ENCODE peak calls at places on chromosomes 2 and 18, in four cellular contexts. I, H, G and L are unnamed samples.

GRCh38 chr2:122261923-122262322 is 506.5 kb downstream of the TSN start:
- DNase-seq in I (no peak), H (no peak), G (no peak), L (no peak)

GRCh38 chr2:196012314-196012713 is 56.3 kb downstream of the DNAH7 start:
- DNase-seq in I (no peak), H (no peak), G (no peak), L (no peak)

GRCh38 chr2:77796397-77796796 is 274.2 kb upstream of the LRRTM4 start:
- DNase-seq in I (no peak), H (no peak), G (no peak), L (no peak)

GRCh38 chr2:204475403-204475802 is 69.9 kb upstream of the PARD3B start:
- DNase-seq in I (no peak), H (no peak), G (no peak), L (no peak)

GRCh38 chr2:235709124-235709813 is 215.4 kb downstream of the AGAP1 start:
- DNase-seq in I (no peak), H (no peak), G (no peak), L (no peak)

GRCh38 chr2:222319576-222320440 is 21.0 kb upstream of the PAX3 start:
- DNase-seq in I (no peak), H (peak; percentile 40), G (peak; percentile 73), L (no peak)

GRCh38 chr2:239791727-239792648 is 233.2 kb downstream of the NDUFA10 start:
- DNase-seq in I (no peak), H (no peak), G (no peak), L (no peak)

GRCh38 chr18:51151568-51152511 is 45.6 kb downstream of the MEX3C start:
- DNase-seq in I (no peak), H (peak; percentile 78), G (no peak), L (no peak)

GRCh38 chr2:241702155-241702404 is 241 bp downstream of the ING5 start:
- DNase-seq in I (no peak), H (peak; percentile 91), G (no peak), L (no peak)

GRCh38 chr18:75489493-75490190 is 62.1 kb upstream of the SMIM21 start:
- DNase-seq in I (peak; percentile 10), H (no peak), G (no peak), L (no peak)

GRCh38 chr2:58730764-58731487 is 489.8 kb upstream of the FANCL start:
- DNase-seq in I (no peak), H (no peak), G (no peak), L (no peak)

GRCh38 chr2:73841912-73842738 is 13.4 kb downstream of the STAMBP start:
- DNase-seq in I (no peak), H (no peak), G (no peak), L (no peak)

GRCh38 chr2:40325111-40325510 is 126.8 kb downstream of the SLC8A1 start:
- DNase-seq in I (no peak), H (no peak), G (no peak), L (no peak)

GRCh38 chr2:128611421-128612320 is 293.0 kb upstream of the HS6ST1 start:
- DNase-seq in I (no peak), H (no peak), G (no peak), L (no peak)

GRCh38 chr18:78781601-78781960 is 198.0 kb upstream of the SALL3 start:
- DNase-seq in I (no peak), H (no peak), G (no peak), L (no peak)

GRCh38 chr2:239991689-239992314 is 33.3 kb downstream of the NDUFA10 start:
- DNase-seq in I (peak; percentile 31), H (peak; percentile 54), G (peak; percentile 54), L (peak; percentile 34)

GRCh38 chr2:85649201-85650190 is 18.5 kb downstream of the SFTPB start:
- DNase-seq in I (no peak), H (no peak), G (no peak), L (no peak)

GRCh38 chr2:213150315-213150951 is 979 bp downstream of the IKZF2 start:
- DNase-seq in I (no peak), H (peak; percentile 42), G (peak; percentile 17), L (no peak)

GRCh38 chr2:230266654-230267053 is 41.1 kb downstream of the SP140 start:
- DNase-seq in I (no peak), H (peak; percentile 32), G (no peak), L (no peak)

GRCh38 chr18:31684279-31685096 is at the start of gene B4GALT6:
- DNase-seq in I (no peak), H (peak; percentile 30), G (peak; percentile 75), L (no peak)

GRCh38 chr2:47867205-47867604 is 39.1 kb downstream of the FBXO11 start:
- DNase-seq in I (peak; percentile 7), H (no peak), G (peak; percentile 14), L (peak; percentile 22)

GRCh38 chr2:230184727-230185578 is 34.8 kb downstream of the SP110 start:
- DNase-seq in I (no peak), H (no peak), G (no peak), L (peak; percentile 77)

GRCh38 chr2:100988630-100989417 is 13.3 kb upstream of the RPL31 start:
- DNase-seq in I (no peak), H (no peak), G (no peak), L (no peak)

GRCh38 chr18:22694954-22695353 is 238.2 kb upstream of the RBBP8 start:
- DNase-seq in I (peak; percentile 65), H (no peak), G (no peak), L (no peak)

GRCh38 chr2:41321341-41321740 is 726.5 kb upstream of the PKDCC start:
- DNase-seq in I (no peak), H (no peak), G (no peak), L (no peak)

GRCh38 chr2:84823229-84823628 is 57.7 kb downstream of the TRABD2A start:
- DNase-seq in I (no peak), H (no peak), G (no peak), L (no peak)

GRCh38 chr18:59715966-59716369 is 18.7 kb upstream of the CCBE1 start:
- DNase-seq in I (no peak), H (no peak), G (no peak), L (no peak)

GRCh38 chr2:127642706-127643697 is 3.0 kb upstream of the GPR17 start:
- DNase-seq in I (no peak), H (no peak), G (no peak), L (no peak)

GRCh38 chr18:34223164-34223892 is 1.4 kb downstream of the NOL4 start:
- DNase-seq in I (no peak), H (no peak), G (peak; percentile 49), L (no peak)

GRCh38 chr2:108988796-108989713 is at the start of gene EDAR:
- DNase-seq in I (no peak), H (peak; percentile 8), G (peak; percentile 70), L (no peak)

GRCh38 chr2:6506311-6507258 is 359.1 kb downstream of the CMPK2 start:
- DNase-seq in I (no peak), H (no peak), G (no peak), L (no peak)

GRCh38 chr18:9971313-9971920 is 57.6 kb downstream of the VAPA start:
- DNase-seq in I (peak; percentile 79), H (peak; percentile 84), G (peak; percentile 81), L (peak; percentile 54)

GRCh38 chr2:241534701-241535375 is 23.7 kb upstream of the BOK start:
- DNase-seq in I (no peak), H (no peak), G (no peak), L (no peak)

GRCh38 chr2:40372278-40372580 is 79.7 kb downstream of the SLC8A1 start:
- DNase-seq in I (no peak), H (no peak), G (no peak), L (no peak)